ENCODE peak calls at places on chromosomes 3 and 15, in six cellular contexts. One of them, this sample, is unnamed.

GRCh38 chr3:121883507-121883906 is 10.7 kb upstream of the SLC15A2 start:
- DNase-seq in NCI-H2171: no peak
- DNase-seq in T-helper 2 cell: no peak
- DNase-seq in stimulated activated CD4-positive, alpha-beta T cell treated with anti-CD3 and anti-CD28 coated beads, Interleukin-15, amount 100 ng/mL, for 1 hour: no peak
- DNase-seq in stimulated activated CD8-positive, alpha-beta memory T cell treated with anti-CD3 and anti-CD28 coated beads, Interleukin-12 subunit alpha, Interleukin-12 subunit beta, amount 100 ng/mL, for 4 hours: no peak
- DNase-seq in CD8-positive, alpha-beta memory T cell: no peak
- DNase-seq in this sample: peak; percentile 33

GRCh38 chr15:48414015-48414414 is 82.8 kb downstream of the DUT start:
- DNase-seq in stimulated activated CD4-positive, alpha-beta T cell treated with anti-CD3 and anti-CD28 coated beads, Interleukin-15, amount 100 ng/mL, for 1 hour: no peak
- DNase-seq in CD8-positive, alpha-beta memory T cell: no peak
- DNase-seq in T-helper 2 cell: no peak
- DNase-seq in stimulated activated CD8-positive, alpha-beta memory T cell treated with anti-CD3 and anti-CD28 coated beads, Interleukin-12 subunit alpha, Interleukin-12 subunit beta, amount 100 ng/mL, for 4 hours: no peak
- DNase-seq in NCI-H2171: no peak
- DNase-seq in this sample: no peak

GRCh38 chr3:193946945-193947344 is 189.0 kb upstream of the HES1 start:
- DNase-seq in NCI-H2171: no peak
- DNase-seq in stimulated activated CD8-positive, alpha-beta memory T cell treated with anti-CD3 and anti-CD28 coated beads, Interleukin-12 subunit alpha, Interleukin-12 subunit beta, amount 100 ng/mL, for 4 hours: no peak
- DNase-seq in CD8-positive, alpha-beta memory T cell: no peak
- DNase-seq in T-helper 2 cell: no peak
- DNase-seq in stimulated activated CD4-positive, alpha-beta T cell treated with anti-CD3 and anti-CD28 coated beads, Interleukin-15, amount 100 ng/mL, for 1 hour: no peak
- DNase-seq in this sample: peak; percentile 100

GRCh38 chr15:57647791-57648130 is 56.1 kb downstream of the MYZAP start:
- DNase-seq in CD8-positive, alpha-beta memory T cell: no peak
- DNase-seq in T-helper 2 cell: no peak
- DNase-seq in stimulated activated CD8-positive, alpha-beta memory T cell treated with anti-CD3 and anti-CD28 coated beads, Interleukin-12 subunit alpha, Interleukin-12 subunit beta, amount 100 ng/mL, for 4 hours: no peak
- DNase-seq in NCI-H2171: no peak
- DNase-seq in stimulated activated CD4-positive, alpha-beta T cell treated with anti-CD3 and anti-CD28 coated beads, Interleukin-15, amount 100 ng/mL, for 1 hour: no peak
- DNase-seq in this sample: no peak

GRCh38 chr3:42129014-42129953 is 38.1 kb downstream of the TRAK1 start:
- DNase-seq in stimulated activated CD4-positive, alpha-beta T cell treated with anti-CD3 and anti-CD28 coated beads, Interleukin-15, amount 100 ng/mL, for 1 hour: no peak
- DNase-seq in stimulated activated CD8-positive, alpha-beta memory T cell treated with anti-CD3 and anti-CD28 coated beads, Interleukin-12 subunit alpha, Interleukin-12 subunit beta, amount 100 ng/mL, for 4 hours: no peak
- DNase-seq in T-helper 2 cell: no peak
- DNase-seq in NCI-H2171: no peak
- DNase-seq in CD8-positive, alpha-beta memory T cell: no peak
- DNase-seq in this sample: no peak

GRCh38 chr3:149621218-149622005 is 36.4 kb downstream of the WWTR1 start:
- DNase-seq in T-helper 2 cell: no peak
- DNase-seq in stimulated activated CD4-positive, alpha-beta T cell treated with anti-CD3 and anti-CD28 coated beads, Interleukin-15, amount 100 ng/mL, for 1 hour: no peak
- DNase-seq in stimulated activated CD8-positive, alpha-beta memory T cell treated with anti-CD3 and anti-CD28 coated beads, Interleukin-12 subunit alpha, Interleukin-12 subunit beta, amount 100 ng/mL, for 4 hours: no peak
- DNase-seq in NCI-H2171: no peak
- DNase-seq in CD8-positive, alpha-beta memory T cell: no peak
- DNase-seq in this sample: peak; percentile 55

GRCh38 chr3:72102057-72102711 is 317.2 kb upstream of the PROK2 start:
- DNase-seq in NCI-H2171: no peak
- DNase-seq in stimulated activated CD8-positive, alpha-beta memory T cell treated with anti-CD3 and anti-CD28 coated beads, Interleukin-12 subunit alpha, Interleukin-12 subunit beta, amount 100 ng/mL, for 4 hours: no peak
- DNase-seq in stimulated activated CD4-positive, alpha-beta T cell treated with anti-CD3 and anti-CD28 coated beads, Interleukin-15, amount 100 ng/mL, for 1 hour: no peak
- DNase-seq in T-helper 2 cell: no peak
- DNase-seq in CD8-positive, alpha-beta memory T cell: no peak
- DNase-seq in this sample: no peak

GRCh38 chr15:40291088-40291574 is 8.3 kb upstream of the ANKRD63 start:
- DNase-seq in NCI-H2171: peak; percentile 56
- DNase-seq in stimulated activated CD8-positive, alpha-beta memory T cell treated with anti-CD3 and anti-CD28 coated beads, Interleukin-12 subunit alpha, Interleukin-12 subunit beta, amount 100 ng/mL, for 4 hours: no peak
- DNase-seq in CD8-positive, alpha-beta memory T cell: no peak
- DNase-seq in T-helper 2 cell: no peak
- DNase-seq in stimulated activated CD4-positive, alpha-beta T cell treated with anti-CD3 and anti-CD28 coated beads, Interleukin-15, amount 100 ng/mL, for 1 hour: no peak
- DNase-seq in this sample: peak; percentile 46

GRCh38 chr3:122609798-122610559 is 32.5 kb downstream of the PARP15 start:
- DNase-seq in stimulated activated CD8-positive, alpha-beta memory T cell treated with anti-CD3 and anti-CD28 coated beads, Interleukin-12 subunit alpha, Interleukin-12 subunit beta, amount 100 ng/mL, for 4 hours: no peak
- DNase-seq in NCI-H2171: no peak
- DNase-seq in T-helper 2 cell: no peak
- DNase-seq in stimulated activated CD4-positive, alpha-beta T cell treated with anti-CD3 and anti-CD28 coated beads, Interleukin-15, amount 100 ng/mL, for 1 hour: no peak
- DNase-seq in CD8-positive, alpha-beta memory T cell: no peak
- DNase-seq in this sample: peak; percentile 39

GRCh38 chr3:194953291-194953690 is 267.6 kb downstream of the FAM43A start:
- DNase-seq in T-helper 2 cell: no peak
- DNase-seq in stimulated activated CD8-positive, alpha-beta memory T cell treated with anti-CD3 and anti-CD28 coated beads, Interleukin-12 subunit alpha, Interleukin-12 subunit beta, amount 100 ng/mL, for 4 hours: no peak
- DNase-seq in stimulated activated CD4-positive, alpha-beta T cell treated with anti-CD3 and anti-CD28 coated beads, Interleukin-15, amount 100 ng/mL, for 1 hour: no peak
- DNase-seq in NCI-H2171: no peak
- DNase-seq in CD8-positive, alpha-beta memory T cell: no peak
- DNase-seq in this sample: no peak

GRCh38 chr3:45347329-45348000 is 40.9 kb upstream of the LARS2 start:
- DNase-seq in CD8-positive, alpha-beta memory T cell: no peak
- DNase-seq in T-helper 2 cell: no peak
- DNase-seq in NCI-H2171: no peak
- DNase-seq in stimulated activated CD4-positive, alpha-beta T cell treated with anti-CD3 and anti-CD28 coated beads, Interleukin-15, amount 100 ng/mL, for 1 hour: no peak
- DNase-seq in stimulated activated CD8-positive, alpha-beta memory T cell treated with anti-CD3 and anti-CD28 coated beads, Interleukin-12 subunit alpha, Interleukin-12 subunit beta, amount 100 ng/mL, for 4 hours: no peak
- DNase-seq in this sample: no peak

GRCh38 chr15:23035964-23036566 is 3.3 kb downstream of the TUBGCP5 start:
- DNase-seq in stimulated activated CD4-positive, alpha-beta T cell treated with anti-CD3 and anti-CD28 coated beads, Interleukin-15, amount 100 ng/mL, for 1 hour: no peak
- DNase-seq in CD8-positive, alpha-beta memory T cell: peak; percentile 28
- DNase-seq in T-helper 2 cell: peak; percentile 22
- DNase-seq in NCI-H2171: no peak
- DNase-seq in stimulated activated CD8-positive, alpha-beta memory T cell treated with anti-CD3 and anti-CD28 coated beads, Interleukin-12 subunit alpha, Interleukin-12 subunit beta, amount 100 ng/mL, for 4 hours: no peak
- DNase-seq in this sample: peak; percentile 29

GRCh38 chr15:66291816-66292215 is 1.6 kb upstream of the DIS3L start:
- DNase-seq in NCI-H2171: no peak
- DNase-seq in CD8-positive, alpha-beta memory T cell: no peak
- DNase-seq in stimulated activated CD4-positive, alpha-beta T cell treated with anti-CD3 and anti-CD28 coated beads, Interleukin-15, amount 100 ng/mL, for 1 hour: no peak
- DNase-seq in T-helper 2 cell: no peak
- DNase-seq in stimulated activated CD8-positive, alpha-beta memory T cell treated with anti-CD3 and anti-CD28 coated beads, Interleukin-12 subunit alpha, Interleukin-12 subunit beta, amount 100 ng/mL, for 4 hours: no peak
- DNase-seq in this sample: no peak

GRCh38 chr15:89400121-89400996 is 65.7 kb upstream of the POLG start:
- DNase-seq in NCI-H2171: peak; percentile 64
- DNase-seq in CD8-positive, alpha-beta memory T cell: no peak
- DNase-seq in T-helper 2 cell: no peak
- DNase-seq in stimulated activated CD4-positive, alpha-beta T cell treated with anti-CD3 and anti-CD28 coated beads, Interleukin-15, amount 100 ng/mL, for 1 hour: no peak
- DNase-seq in stimulated activated CD8-positive, alpha-beta memory T cell treated with anti-CD3 and anti-CD28 coated beads, Interleukin-12 subunit alpha, Interleukin-12 subunit beta, amount 100 ng/mL, for 4 hours: no peak
- DNase-seq in this sample: no peak

GRCh38 chr3:73546961-73547360 is 77.8 kb downstream of the PDZRN3 start:
- DNase-seq in NCI-H2171: no peak
- DNase-seq in CD8-positive, alpha-beta memory T cell: no peak
- DNase-seq in stimulated activated CD4-positive, alpha-beta T cell treated with anti-CD3 and anti-CD28 coated beads, Interleukin-15, amount 100 ng/mL, for 1 hour: no peak
- DNase-seq in stimulated activated CD8-positive, alpha-beta memory T cell treated with anti-CD3 and anti-CD28 coated beads, Interleukin-12 subunit alpha, Interleukin-12 subunit beta, amount 100 ng/mL, for 4 hours: no peak
- DNase-seq in T-helper 2 cell: no peak
- DNase-seq in this sample: no peak

GRCh38 chr15:51917493-51917892 is 54.1 kb downstream of the LEO1 start:
- DNase-seq in NCI-H2171: no peak
- DNase-seq in stimulated activated CD8-positive, alpha-beta memory T cell treated with anti-CD3 and anti-CD28 coated beads, Interleukin-12 subunit alpha, Interleukin-12 subunit beta, amount 100 ng/mL, for 4 hours: no peak
- DNase-seq in T-helper 2 cell: no peak
- DNase-seq in CD8-positive, alpha-beta memory T cell: no peak
- DNase-seq in stimulated activated CD4-positive, alpha-beta T cell treated with anti-CD3 and anti-CD28 coated beads, Interleukin-15, amount 100 ng/mL, for 1 hour: no peak
- DNase-seq in this sample: peak; percentile 48

GRCh38 chr15:28921925-28922711 is 36.3 kb downstream of the APBA2 start:
- DNase-seq in NCI-H2171: no peak
- DNase-seq in T-helper 2 cell: no peak
- DNase-seq in stimulated activated CD8-positive, alpha-beta memory T cell treated with anti-CD3 and anti-CD28 coated beads, Interleukin-12 subunit alpha, Interleukin-12 subunit beta, amount 100 ng/mL, for 4 hours: no peak
- DNase-seq in CD8-positive, alpha-beta memory T cell: no peak
- DNase-seq in stimulated activated CD4-positive, alpha-beta T cell treated with anti-CD3 and anti-CD28 coated beads, Interleukin-15, amount 100 ng/mL, for 1 hour: no peak
- DNase-seq in this sample: no peak

GRCh38 chr3:56754753-56755365 is 46.9 kb downstream of the ARHGEF3 start:
- DNase-seq in stimulated activated CD8-positive, alpha-beta memory T cell treated with anti-CD3 and anti-CD28 coated beads, Interleukin-12 subunit alpha, Interleukin-12 subunit beta, amount 100 ng/mL, for 4 hours: peak; percentile 13
- DNase-seq in stimulated activated CD4-positive, alpha-beta T cell treated with anti-CD3 and anti-CD28 coated beads, Interleukin-15, amount 100 ng/mL, for 1 hour: no peak
- DNase-seq in CD8-positive, alpha-beta memory T cell: peak; percentile 6
- DNase-seq in NCI-H2171: no peak
- DNase-seq in T-helper 2 cell: no peak
- DNase-seq in this sample: no peak

GRCh38 chr3:46361408-46362283 is 7.7 kb downstream of the CCR2 start:
- DNase-seq in stimulated activated CD4-positive, alpha-beta T cell treated with anti-CD3 and anti-CD28 coated beads, Interleukin-15, amount 100 ng/mL, for 1 hour: no peak
- DNase-seq in NCI-H2171: no peak
- DNase-seq in T-helper 2 cell: no peak
- DNase-seq in stimulated activated CD8-positive, alpha-beta memory T cell treated with anti-CD3 and anti-CD28 coated beads, Interleukin-12 subunit alpha, Interleukin-12 subunit beta, amount 100 ng/mL, for 4 hours: no peak
- DNase-seq in CD8-positive, alpha-beta memory T cell: no peak
- DNase-seq in this sample: peak; percentile 67

GRCh38 chr3:143315766-143316165 is 196.2 kb downstream of the CHST2 start:
- DNase-seq in stimulated activated CD4-positive, alpha-beta T cell treated with anti-CD3 and anti-CD28 coated beads, Interleukin-15, amount 100 ng/mL, for 1 hour: no peak
- DNase-seq in T-helper 2 cell: no peak
- DNase-seq in CD8-positive, alpha-beta memory T cell: no peak
- DNase-seq in stimulated activated CD8-positive, alpha-beta memory T cell treated with anti-CD3 and anti-CD28 coated beads, Interleukin-12 subunit alpha, Interleukin-12 subunit beta, amount 100 ng/mL, for 4 hours: no peak
- DNase-seq in NCI-H2171: no peak
- DNase-seq in this sample: no peak

GRCh38 chr3:87127286-87127685 is 99.8 kb upstream of the CHMP2B start:
- DNase-seq in stimulated activated CD8-positive, alpha-beta memory T cell treated with anti-CD3 and anti-CD28 coated beads, Interleukin-12 subunit alpha, Interleukin-12 subunit beta, amount 100 ng/mL, for 4 hours: no peak
- DNase-seq in NCI-H2171: no peak
- DNase-seq in stimulated activated CD4-positive, alpha-beta T cell treated with anti-CD3 and anti-CD28 coated beads, Interleukin-15, amount 100 ng/mL, for 1 hour: no peak
- DNase-seq in CD8-positive, alpha-beta memory T cell: no peak
- DNase-seq in T-helper 2 cell: no peak
- DNase-seq in this sample: no peak

GRCh38 chr3:13879102-13879945 is 547 bp downstream of the WNT7A start:
- DNase-seq in stimulated activated CD8-positive, alpha-beta memory T cell treated with anti-CD3 and anti-CD28 coated beads, Interleukin-12 subunit alpha, Interleukin-12 subunit beta, amount 100 ng/mL, for 4 hours: no peak
- DNase-seq in CD8-positive, alpha-beta memory T cell: no peak
- DNase-seq in T-helper 2 cell: peak; percentile 22
- DNase-seq in NCI-H2171: no peak
- DNase-seq in stimulated activated CD4-positive, alpha-beta T cell treated with anti-CD3 and anti-CD28 coated beads, Interleukin-15, amount 100 ng/mL, for 1 hour: no peak
- DNase-seq in this sample: peak; percentile 32

GRCh38 chr3:99678926-99679325 is 40.5 kb downstream of the COL8A1 start:
- DNase-seq in stimulated activated CD4-positive, alpha-beta T cell treated with anti-CD3 and anti-CD28 coated beads, Interleukin-15, amount 100 ng/mL, for 1 hour: no peak
- DNase-seq in NCI-H2171: no peak
- DNase-seq in stimulated activated CD8-positive, alpha-beta memory T cell treated with anti-CD3 and anti-CD28 coated beads, Interleukin-12 subunit alpha, Interleukin-12 subunit beta, amount 100 ng/mL, for 4 hours: no peak
- DNase-seq in T-helper 2 cell: no peak
- DNase-seq in CD8-positive, alpha-beta memory T cell: no peak
- DNase-seq in this sample: no peak